ENCODE peak calls at places on chromosomes 2 and 18, in seven cellular contexts. H is IMR-90; U is colonic mucosa; A is CD8-positive, alpha-beta memory T cell; F is endodermal cell; E is tibial artery; I is osteoblast. Z is an unnamed sample. For H3K36me3, the result is how much of the 10 kb centered on the place peaks cover.

GRCh38 chr2:181528441-181528840 is 71.3 kb downstream of the ITGA4 start:
- DNase-seq in I (peak), U (no peak), E (no peak), A (no peak), F (no peak), H (no peak), Z (no peak)

GRCh38 chr2:207883002-207883780 is 113.5 kb upstream of the FZD5 start:
- DNase-seq in F (no peak), E (no peak), A (no peak), I (no peak), H (no peak), U (no peak), Z (no peak)

GRCh38 chr2:41942278-41942677 is 105.5 kb upstream of the PKDCC start:
- DNase-seq in H (no peak), A (no peak), E (no peak), F (no peak), I (no peak), U (no peak), Z (no peak)

GRCh38 chr2:229206548-229206947 is 64.5 kb downstream of the PID1 start:
- DNase-seq in F (no peak), U (no peak), H (no peak), A (no peak), E (no peak), I (no peak), Z (no peak)

GRCh38 chr2:63044360-63045327 is 6.0 kb upstream of the OTX1 start:
- DNase-seq in F (peak), I (peak), A (no peak), U (no peak), H (no peak), E (no peak), Z (no peak)

GRCh38 chr2:24456610-24457556 is 34.2 kb upstream of the NCOA1 start:
- DNase-seq in A (no peak), I (peak), U (peak), F (peak), E (peak), H (peak), Z (peak)

GRCh38 chr2:17621781-17622180 is 81.3 kb downstream of the VSNL1 start:
- DNase-seq in A (no peak), H (peak), E (no peak), F (peak), I (peak), U (no peak), Z (no peak)

GRCh38 chr2:136057023-136057801 is 60.7 kb downstream of the CXCR4 start:
- DNase-seq in A (peak), E (no peak), H (no peak), U (no peak), I (no peak), F (no peak), Z (no peak)

GRCh38 chr2:208970070-208970469 is 453.8 kb upstream of the MAP2 start:
- DNase-seq in I (no peak), E (no peak), F (no peak), A (no peak), U (no peak), H (no peak), Z (no peak)

GRCh38 chr18:6543330-6543908 is 128.7 kb upstream of the L3MBTL4 start:
- DNase-seq in E (no peak), U (no peak), I (no peak), A (no peak), H (peak), F (peak), Z (no peak)

GRCh38 chr18:24054130-24054529 is 39.6 kb downstream of the TTC39C start:
- DNase-seq in F (no peak), E (no peak), I (peak), H (peak), A (no peak), U (no peak), Z (no peak)

GRCh38 chr2:9800975-9801723 is 42.1 kb upstream of the TAF1B start:
- DNase-seq in A (peak), H (peak), E (peak), F (peak), I (peak), U (no peak), Z (peak)

GRCh38 chr2:110858135-110858737 is 125.9 kb downstream of the ACOXL start:
- DNase-seq in I (no peak), F (no peak), H (no peak), U (no peak), A (peak), E (no peak), Z (no peak)

GRCh38 chr18:35010983-35011382 is 30.2 kb upstream of the MAPRE2 start:
- DNase-seq in I (no peak), A (no peak), E (no peak), F (no peak), H (peak), U (no peak), Z (no peak)

GRCh38 chr2:19120941-19121750 is 237.3 kb downstream of the OSR1 start:
- DNase-seq in F (no peak), I (peak), H (peak), A (no peak), E (no peak), U (no peak), Z (no peak)

GRCh38 chr18:24987271-24987932 is 364.6 kb downstream of the ZNF521 start:
- DNase-seq in F (peak), E (no peak), U (no peak), H (peak), I (no peak), A (no peak), Z (peak)

GRCh38 chr2:26582890-26583289 is 58.3 kb downstream of the CIB4 start:
- DNase-seq in H (no peak), U (no peak), F (peak), E (no peak), A (no peak), I (no peak), Z (no peak)

DNA sequence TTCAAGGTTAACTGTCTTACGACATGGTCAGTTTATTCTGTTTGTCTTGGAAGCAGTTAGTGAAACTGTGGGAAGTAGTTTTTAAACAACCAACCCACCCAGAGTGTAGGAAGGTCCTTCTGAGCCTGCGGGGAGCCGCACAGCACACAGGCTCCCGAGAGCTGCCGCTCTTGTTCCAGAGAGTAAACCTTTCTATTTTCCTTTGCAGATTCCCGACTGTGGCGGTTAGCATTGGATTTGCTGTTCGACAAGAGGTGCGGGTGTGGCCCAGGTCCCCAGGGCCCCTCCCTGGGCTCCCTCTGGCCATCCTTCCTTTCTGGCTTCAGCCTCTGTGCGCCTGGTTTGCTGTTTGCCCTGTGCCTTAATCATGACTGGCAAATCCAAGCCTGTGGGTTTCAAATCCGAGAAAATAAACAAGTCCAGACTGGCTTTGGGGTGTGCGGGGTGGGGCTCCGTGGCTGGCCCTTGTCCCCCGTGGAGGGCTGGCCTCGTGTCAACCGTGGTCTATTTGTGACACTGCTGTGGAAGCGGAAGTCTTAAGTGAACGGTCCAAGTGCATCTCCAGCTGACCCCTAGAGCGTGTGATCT is 30.7 kb downstream of the IMPA2 start:
- DNase-seq in F (no peak), H (peak), U (peak), I (peak), A (no peak), E (no peak), Z (no peak)
- H3K27ac ChIP-seq in F (no peak), H (no peak), U (peak), I (peak), A (no peak), E (no peak), Z (peak)

GRCh38 chr2:217182996-217183395 is 323.1 kb upstream of the TNP1 start:
- DNase-seq in I (no peak), U (no peak), A (no peak), H (no peak), F (no peak), E (no peak), Z (no peak)

GRCh38 chr2:217186152-217186551 is 326.3 kb upstream of the TNP1 start:
- DNase-seq in F (no peak), I (no peak), H (no peak), E (peak), U (no peak), A (no peak), Z (peak)

GRCh38 chr2:217183471-217183870 is 323.6 kb upstream of the TNP1 start:
- DNase-seq in E (no peak), H (no peak), U (no peak), F (no peak), A (no peak), I (no peak), Z (no peak)

GRCh38 chr2:217185265-217185995 is 325.6 kb upstream of the TNP1 start:
- DNase-seq in H (peak), A (no peak), I (no peak), F (no peak), E (no peak), U (no peak), Z (no peak)

DNA sequence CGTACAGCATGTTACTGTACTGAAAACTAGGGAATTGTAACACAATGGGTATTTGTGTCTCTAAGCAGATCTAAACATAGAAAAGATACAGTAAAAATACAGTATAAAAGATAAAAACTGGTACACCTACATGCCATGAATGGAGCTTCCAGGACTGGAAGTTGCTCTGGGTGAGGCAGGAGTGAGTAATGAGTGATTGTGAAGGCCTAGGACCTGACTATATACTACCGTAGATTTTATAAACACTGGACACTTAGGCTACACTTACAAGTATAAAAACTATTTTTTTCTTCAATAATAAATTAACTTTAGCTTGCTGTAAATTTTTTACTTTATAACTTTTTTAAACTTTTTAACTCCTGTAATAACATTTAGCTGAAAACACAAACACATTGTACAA is 324.4 kb upstream of the TNP1 start:
- DNase-seq in H (peak), A (no peak), F (no peak), U (no peak), E (no peak), I (no peak), Z (no peak)
- H3K36me3 ChIP-seq in H (under half), A (under half), F (under half), U (under half), E (under half), I (under half), Z (under half)

GRCh38 chr18:9437672-9438071 is 37.6 kb upstream of the RALBP1 start:
- DNase-seq in H (no peak), A (no peak), I (no peak), U (no peak), F (no peak), E (no peak), Z (no peak)

GRCh38 chr18:9434240-9434701 is 41.0 kb upstream of the RALBP1 start:
- DNase-seq in U (no peak), A (no peak), E (no peak), I (no peak), F (peak), H (no peak), Z (no peak)

GRCh38 chr18:9435041-9435440 is 40.3 kb upstream of the RALBP1 start:
- DNase-seq in U (no peak), I (no peak), F (no peak), H (no peak), E (no peak), A (no peak), Z (no peak)

GRCh38 chr18:9436176-9436575 is 39.1 kb upstream of the RALBP1 start:
- DNase-seq in I (no peak), U (no peak), A (no peak), E (no peak), H (no peak), F (no peak), Z (no peak)

GRCh38 chr18:9437049-9437448 is 38.3 kb upstream of the RALBP1 start:
- DNase-seq in E (no peak), I (no peak), H (peak), A (no peak), U (no peak), F (no peak), Z (no peak)
- H3K27ac ChIP-seq in E (peak), I (no peak), H (no peak), A (no peak), U (no peak), F (no peak), Z (no peak)

GRCh38 chr2:174573621-174574081 is 24.0 kb downstream of the WIPF1 start:
- DNase-seq in U (no peak), F (no peak), H (no peak), E (peak), I (no peak), A (peak), Z (no peak)

GRCh38 chr2:174570325-174570958 is 27.2 kb downstream of the WIPF1 start:
- DNase-seq in E (no peak), H (no peak), U (no peak), I (peak), F (no peak), A (no peak), Z (no peak)

GRCh38 chr2:174574657-174575056 is 22.9 kb downstream of the WIPF1 start:
- DNase-seq in H (peak), I (no peak), F (no peak), E (no peak), U (no peak), A (no peak), Z (no peak)

GRCh38 chr2:174572556-174572955 is 25.0 kb downstream of the WIPF1 start:
- DNase-seq in F (no peak), A (no peak), I (no peak), E (no peak), U (no peak), H (no peak), Z (no peak)

GRCh38 chr2:174571669-174572323 is 25.8 kb downstream of the WIPF1 start:
- DNase-seq in F (no peak), I (no peak), H (no peak), E (peak), A (no peak), U (no peak), Z (no peak)
- H3K36me3 ChIP-seq in F (under half), I (under half), H (under half), E (half or more), A (half or more), U (under half), Z (under half)

GRCh38 chr2:53907582-53907981 is 47.8 kb upstream of the GPR75 start:
- DNase-seq in E (no peak), H (peak), F (no peak), A (no peak), I (no peak), U (no peak), Z (no peak)

GRCh38 chr2:53913721-53914120 is 54.0 kb upstream of the GPR75 start:
- DNase-seq in H (peak), U (no peak), F (no peak), A (no peak), I (no peak), E (no peak), Z (no peak)

GRCh38 chr2:53911434-53912189 is 51.8 kb upstream of the GPR75 start:
- DNase-seq in H (peak), A (no peak), U (no peak), E (no peak), I (no peak), F (no peak), Z (no peak)
- H3K27ac ChIP-seq in H (no peak), A (no peak), U (no peak), E (no peak), I (no peak), F (no peak), Z (no peak)

GRCh38 chr2:201275069-201275468 is 14.7 kb downstream of the CASP8 start:
- DNase-seq in A (no peak), H (no peak), I (no peak), F (no peak), U (no peak), E (no peak), Z (no peak)
- H3K36me3 ChIP-seq in A (half or more), H (under half), I (half or more), F (under half), U (under half), E (half or more), Z (under half)